ENCODE peak calls at places on chromosome 14, in nine cellular contexts. J is fibroblast of mammary gland; B is dorsolateral prefrontal cortex; F is astrocyte; V is OCI-LY7; L is AG10803; U is CD4-positive, alpha-beta T cell; P is fibroblast of pulmonary artery; H is H9. C is an unnamed sample.

GRCh38 chr14:22478670-22479069 is 110.4 kb downstream of the DAD1 start:
- DNase-seq in J (peak; percentile 22), B (no peak), F (peak; percentile 18), V (no peak), L (no peak), U (no peak), P (peak; percentile 61), H (no peak), C (no peak)

GRCh38 chr14:59419383-59419782 is 45.8 kb downstream of the GPR135 start:
- DNase-seq in J (no peak), B (no peak), F (no peak), V (no peak), L (no peak), U (no peak), P (no peak), H (no peak), C (no peak)

GRCh38 chr14:99742074-99742473 is 51.1 kb upstream of the EML1 start:
- DNase-seq in J (no peak), B (no peak), F (no peak), V (no peak), L (no peak), U (no peak), P (no peak), H (no peak), C (no peak)

GRCh38 chr14:103819503-103820307 is 27.7 kb downstream of the PPP1R13B start:
- DNase-seq in J (peak; percentile 35), B (no peak), F (no peak), V (no peak), L (peak; percentile 20), U (no peak), P (peak; percentile 48), H (peak; percentile 77), C (no peak)

GRCh38 chr14:61460853-61461611 is 139.7 kb downstream of the PRKCH start:
- DNase-seq in J (peak; percentile 52), B (no peak), F (no peak), V (no peak), L (no peak), U (no peak), P (no peak), H (no peak), C (no peak)

GRCh38 chr14:70901218-70901772 is 6.0 kb upstream of the PCNX1 start:
- DNase-seq in J (peak; percentile 37), B (no peak), F (peak; percentile 66), V (no peak), L (peak; percentile 79), U (no peak), P (peak; percentile 60), H (no peak), C (no peak)

GRCh38 chr14:21039585-21040369 is 2.4 kb upstream of the RNASE7 start:
- DNase-seq in J (peak; percentile 73), B (no peak), F (peak; percentile 45), V (peak; percentile 47), L (peak; percentile 74), U (no peak), P (peak; percentile 86), H (peak; percentile 61), C (no peak)

GRCh38 chr14:35406811-35407630 is 2.5 kb upstream of the NFKBIA start:
- DNase-seq in J (peak; percentile 81), B (no peak), F (peak; percentile 38), V (peak; percentile 77), L (peak; percentile 74), U (no peak), P (peak; percentile 80), H (no peak), C (no peak)

GRCh38 chr14:85533821-85534271 is 3.9 kb downstream of the FLRT2 start:
- DNase-seq in J (peak; percentile 37), B (peak; percentile 48), F (no peak), V (no peak), L (no peak), U (no peak), P (peak; percentile 23), H (peak; percentile 53), C (peak; percentile 15)

GRCh38 chr14:21503376-21503775 is 7.8 kb downstream of the METTL3 start:
- DNase-seq in J (no peak), B (no peak), F (no peak), V (no peak), L (no peak), U (no peak), P (no peak), H (no peak), C (no peak)

GRCh38 chr14:51865953-51866747 is 5.7 kb downstream of the GNG2 start:
- DNase-seq in J (no peak), B (no peak), F (no peak), V (no peak), L (no peak), U (no peak), P (no peak), H (no peak), C (no peak)

GRCh38 chr14:36556811-36557433 is 25.5 kb downstream of the NKX2-8 start:
- DNase-seq in J (peak; percentile 24), B (no peak), F (no peak), V (peak; percentile 30), L (peak; percentile 11), U (no peak), P (peak; percentile 21), H (no peak), C (no peak)

GRCh38 chr14:105534586-105534985 is 8.2 kb downstream of the TMEM121 start:
- DNase-seq in J (no peak), B (no peak), F (no peak), V (no peak), L (no peak), U (no peak), P (no peak), H (no peak), C (no peak)

GRCh38 chr14:51922624-51923023 is 62.2 kb downstream of the GNG2 start:
- DNase-seq in J (no peak), B (no peak), F (peak; percentile 36), V (no peak), L (peak; percentile 9), U (no peak), P (peak; percentile 69), H (no peak), C (no peak)

DNA sequence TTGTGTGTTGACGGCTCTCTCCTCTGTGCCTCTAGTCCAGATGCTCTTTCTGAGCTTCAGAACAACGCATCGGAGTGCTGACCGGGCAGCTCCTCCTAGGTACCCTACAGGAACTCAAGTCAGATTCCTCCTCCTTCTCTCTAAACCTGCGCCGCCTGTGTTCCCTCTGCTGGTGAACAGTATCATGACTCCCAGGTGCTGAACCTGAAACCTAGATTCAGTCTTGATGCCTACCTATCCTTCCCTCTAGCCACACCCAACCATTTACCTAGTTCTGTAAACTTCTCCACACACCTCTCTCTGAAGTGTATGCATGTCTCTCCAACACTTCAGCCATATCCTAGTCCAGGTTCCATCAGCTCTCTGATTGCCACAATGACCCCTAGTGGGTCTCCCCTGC is 112.7 kb downstream of the EFCAB11 start:
- DNase-seq in J (no peak), B (no peak), F (no peak), V (no peak), L (no peak), U (no peak), P (no peak), H (peak; percentile 56), C (no peak)
- TF ChIP-seq CTCF in J (no peak), B (no peak), F (no peak), V (no peak), L (no peak), U (no peak), P (no peak), H (peak; percentile 62), C (peak; percentile 14)

DNA sequence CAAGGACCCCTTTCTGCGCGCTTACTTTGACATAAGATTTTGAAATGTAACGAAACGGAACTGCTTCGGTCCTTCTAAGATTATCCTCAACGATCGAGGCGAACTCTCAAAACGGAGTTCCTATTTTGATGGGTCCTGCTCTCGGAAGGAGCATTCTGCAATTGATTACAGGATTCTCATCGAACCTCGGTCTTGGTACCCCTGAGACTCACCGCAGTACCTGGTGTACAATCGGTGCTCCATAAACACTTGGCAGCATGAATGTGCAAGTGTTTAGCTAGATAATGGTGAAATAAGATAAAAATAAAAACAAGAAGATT is 530 bp upstream of the NEMF start:
- DNase-seq in J (no peak), B (no peak), F (no peak), V (no peak), L (no peak), U (no peak), P (no peak), H (no peak), C (no peak)
- TF ChIP-seq CTCF in J (no peak), B (peak; percentile 4), F (no peak), V (peak; percentile 40), L (no peak), U (no peak), P (no peak), H (no peak), C (peak; percentile 23)

GRCh38 chr14:42475289-42475688 is 868.6 kb downstream of the LRFN5 start:
- DNase-seq in J (no peak), B (no peak), F (no peak), V (no peak), L (no peak), U (no peak), P (no peak), H (peak; percentile 55), C (no peak)
- TF ChIP-seq CTCF in J (no peak), B (no peak), F (no peak), V (no peak), L (no peak), U (no peak), P (no peak), H (no peak), C (no peak)

GRCh38 chr14:65588426-65589140 is 176.1 kb downstream of the FUT8 start:
- DNase-seq in J (peak; percentile 17), B (no peak), F (peak; percentile 22), V (no peak), L (peak; percentile 17), U (no peak), P (no peak), H (no peak), C (no peak)
- TF ChIP-seq CTCF in J (no peak), B (no peak), F (no peak), V (peak; percentile 24), L (no peak), U (no peak), P (no peak), H (peak; percentile 45), C (peak; percentile 22)

C was measured in progenitor cell of endocrine pancreas.